ENCODE peak calls at places on chromosomes 13 and 19, in ten cellular contexts. J, A, B, U, H, Q, W, R, G and M are unnamed samples.

GRCh38 chr19:43784981-43785808 is 4.4 kb upstream of the KCNN4 start:
- DNase-seq in Q (peak; percentile 61), A (peak; percentile 39), U (peak; percentile 89), G (peak; percentile 19), B (peak; percentile 84), J (peak; percentile 77), H (no peak), R (peak; percentile 76), W (peak; percentile 79), M (no peak)

GRCh38 chr19:5138606-5139594 is 170.0 kb downstream of the KDM4B start:
- DNase-seq in W (no peak), J (peak; percentile 50), G (no peak), Q (no peak), H (no peak), U (peak; percentile 96), A (peak; percentile 97), B (no peak), R (no peak), M (peak; percentile 88)

GRCh38 chr13:20472531-20472930 is 53.1 kb downstream of the CRYL1 start:
- DNase-seq in U (no peak), J (no peak), R (no peak), W (no peak), A (no peak), H (no peak), G (no peak), B (no peak), Q (no peak), M (no peak)

GRCh38 chr19:45076029-45076850 is at the start of gene ZNF296:
- DNase-seq in B (peak; percentile 89), J (peak; percentile 35), R (peak; percentile 83), Q (peak; percentile 71), U (no peak), W (peak; percentile 85), G (peak; percentile 33), H (no peak), A (peak; percentile 62), M (peak; percentile 67)

GRCh38 chr19:495440-496332 is 600 bp upstream of the MADCAM1 start:
- DNase-seq in R (peak; percentile 52), Q (no peak), A (no peak), H (no peak), W (peak; percentile 69), J (no peak), U (no peak), G (no peak), B (peak; percentile 78), M (no peak)

GRCh38 chr13:80342541-80343371 is 1.8 kb upstream of the SPRY2 start:
- DNase-seq in J (peak; percentile 82), U (peak; percentile 28), Q (peak; percentile 69), A (peak; percentile 35), R (peak; percentile 91), W (peak; percentile 80), B (peak; percentile 87), H (peak; percentile 6), G (peak; percentile 43), M (peak; percentile 60)

GRCh38 chr13:52348081-52348480 is 57.9 kb downstream of the THSD1 start:
- DNase-seq in J (no peak), G (no peak), W (no peak), U (peak; percentile 90), Q (no peak), H (no peak), A (no peak), R (no peak), B (no peak), M (no peak)

GRCh38 chr13:39016789-39017188 is 21.1 kb downstream of the PROSER1 start:
- DNase-seq in A (no peak), R (peak; percentile 43), B (peak; percentile 48), W (peak; percentile 23), G (no peak), H (no peak), U (peak; percentile 13), Q (peak; percentile 42), J (peak; percentile 72), M (peak; percentile 17)

GRCh38 chr13:94300401-94300800 is 179.1 kb downstream of the DCT start:
- DNase-seq in U (no peak), B (peak; percentile 91), W (no peak), J (no peak), H (no peak), R (no peak), A (no peak), G (no peak), Q (no peak), M (no peak)

GRCh38 chr13:79246575-79246949 is 159.5 kb downstream of the RBM26 start:
- DNase-seq in Q (peak; percentile 27), R (no peak), H (no peak), J (no peak), A (no peak), U (no peak), G (no peak), B (no peak), W (no peak), M (no peak)

GRCh38 chr13:85806553-85807175 is 7.4 kb upstream of the SLITRK6 start:
- DNase-seq in J (peak; percentile 46), Q (peak; percentile 45), U (peak; percentile 34), H (no peak), W (peak; percentile 59), A (no peak), B (peak; percentile 40), G (no peak), R (peak; percentile 48), M (peak; percentile 44)

GRCh38 chr19:39083983-39084731 is at the start of gene ACP7:
- DNase-seq in B (no peak), A (no peak), G (no peak), U (no peak), H (no peak), J (no peak), W (no peak), R (no peak), Q (no peak), M (no peak)

GRCh38 chr13:84487681-84488080 is 605.4 kb upstream of the SLITRK1 start:
- DNase-seq in R (no peak), G (no peak), H (no peak), Q (no peak), A (no peak), W (no peak), U (no peak), B (no peak), J (no peak), M (no peak)

GRCh38 chr13:43360911-43361605 is 337.7 kb downstream of the DNAJC15 start:
- DNase-seq in B (no peak), H (no peak), A (no peak), R (no peak), J (no peak), Q (no peak), U (no peak), G (no peak), W (no peak), M (no peak)

GRCh38 chr13:30713133-30713532 is 22.2 kb upstream of the ALOX5AP start:
- DNase-seq in Q (no peak), J (peak; percentile 71), R (no peak), G (no peak), U (peak; percentile 35), H (no peak), W (no peak), A (peak; percentile 69), B (no peak), M (no peak)

GRCh38 chr13:62331384-62331783 is 915.7 kb upstream of the PCDH20 start:
- DNase-seq in J (no peak), A (no peak), R (no peak), H (no peak), Q (no peak), W (no peak), B (no peak), U (no peak), G (no peak), M (no peak)

GRCh38 chr13:98080280-98080679 is 62.6 kb upstream of the FARP1 start:
- DNase-seq in G (no peak), W (no peak), H (no peak), J (no peak), B (no peak), R (no peak), A (no peak), U (no peak), Q (no peak), M (no peak)

GRCh38 chr13:102872131-102872530 is 26.3 kb downstream of the ERCC5 start:
- DNase-seq in H (no peak), R (no peak), A (no peak), W (no peak), U (no peak), B (no peak), J (no peak), Q (no peak), G (no peak), M (no peak)

GRCh38 chr19:34733826-34734600 is at the start of gene ZNF181:
- DNase-seq in U (no peak), Q (peak; percentile 80), J (peak; percentile 94), A (peak; percentile 83), H (peak; percentile 37), B (peak; percentile 97), W (peak; percentile 94), R (peak; percentile 85), G (peak; percentile 51), M (peak; percentile 91)

GRCh38 chr13:110640591-110641029 is 25.3 kb downstream of the NAXD start:
- DNase-seq in J (no peak), A (no peak), U (no peak), H (no peak), R (no peak), G (no peak), B (no peak), W (no peak), Q (no peak), M (no peak)